ENCODE peak calls at places on chromosomes 3 and 15, in eight cellular contexts. N is ovary, I is thoracic aorta, Z is AG09319, R is SK-N-SH, C is cardiac fibroblast, J is nephron progenitor cell, Y is astrocyte. D is an unnamed sample.

GRCh38 chr3:120432105-120432860 is 18.5 kb downstream of the FSTL1 start:
- DNase-seq in Z (no peak), N (peak), I (no peak), J (no peak), R (no peak), Y (peak), C (peak), D (no peak)

GRCh38 chr3:136135039-136135802 is 60.9 kb downstream of the MSL2 start:
- DNase-seq in Y (no peak), I (no peak), R (peak), N (no peak), Z (no peak), C (no peak), J (no peak), D (no peak)

GRCh38 chr15:51775967-51776816 is 24.8 kb downstream of the TMOD2 start:
- DNase-seq in J (peak), Z (no peak), I (no peak), C (peak), N (peak), R (peak), Y (no peak), D (peak)

GRCh38 chr15:95025924-95026728 is 794.8 kb downstream of the MCTP2 start:
- DNase-seq in I (no peak), N (peak), Y (no peak), C (peak), R (peak), J (peak), Z (no peak), D (peak)

GRCh38 chr3:135927170-135927569 is 38.4 kb upstream of the PPP2R3A start:
- DNase-seq in Z (peak), I (no peak), R (peak), Y (no peak), N (no peak), J (no peak), C (no peak), D (no peak)

GRCh38 chr3:190830031-190830430 is 32.5 kb downstream of the GMNC start:
- DNase-seq in Y (no peak), R (no peak), N (no peak), Z (no peak), J (no peak), C (no peak), I (no peak), D (no peak)

GRCh38 chr15:78906310-78906608 is 33.6 kb downstream of the MORF4L1 start:
- DNase-seq in N (no peak), I (peak), R (no peak), C (peak), Z (peak), Y (peak), J (no peak), D (no peak)

GRCh38 chr3:169241928-169242751 is 421.4 kb downstream of the MECOM start:
- DNase-seq in Y (peak), C (peak), N (no peak), R (peak), Z (no peak), J (peak), I (no peak), D (no peak)

GRCh38 chr15:69973102-69973714 is 124.5 kb downstream of the TLE3 start:
- DNase-seq in I (no peak), Y (peak), Z (no peak), C (peak), R (no peak), N (no peak), J (peak), D (peak)

GRCh38 chr3:115350606-115351005 is 203.5 kb upstream of the ZBTB20 start:
- DNase-seq in R (no peak), I (no peak), Y (no peak), C (peak), N (no peak), Z (no peak), J (no peak), D (no peak)

GRCh38 chr3:72593881-72594397 is 254.3 kb downstream of the SHQ1 start:
- DNase-seq in Z (no peak), J (no peak), C (peak), Y (peak), R (no peak), I (no peak), N (no peak), D (no peak)

GRCh38 chr3:21562225-21562624 is 188.8 kb downstream of the ZNF385D start:
- DNase-seq in Z (no peak), R (no peak), J (no peak), I (no peak), Y (peak), N (no peak), C (peak), D (no peak)

GRCh38 chr3:73624363-73625123 is at the start of gene PDZRN3:
- DNase-seq in J (peak), Z (no peak), R (peak), I (no peak), N (peak), C (peak), Y (peak), D (no peak)

GRCh38 chr15:67716171-67716570 is 109.1 kb upstream of the SKOR1 start:
- DNase-seq in R (no peak), Z (no peak), J (no peak), Y (no peak), N (no peak), I (no peak), C (no peak), D (no peak)

GRCh38 chr3:12956316-12956660 is 114.9 kb upstream of the RPL32 start:
- DNase-seq in R (no peak), Y (no peak), J (no peak), I (no peak), C (no peak), N (no peak), Z (no peak), D (no peak)

GRCh38 chr3:148750296-148750695 is 52.6 kb downstream of the AGTR1 start:
- DNase-seq in C (no peak), Z (no peak), R (no peak), Y (no peak), I (no peak), N (no peak), J (no peak), D (no peak)

GRCh38 chr3:34206996-34207395 is 408.6 kb downstream of the PDCD6IP start:
- DNase-seq in N (no peak), J (no peak), Y (peak), C (peak), Z (no peak), I (no peak), R (no peak), D (no peak)

GRCh38 chr3:151415289-151415688 is 30.7 kb upstream of the P2RY12 start:
- DNase-seq in Z (no peak), I (no peak), R (no peak), Y (no peak), N (no peak), C (no peak), J (no peak), D (no peak)

GRCh38 chr3:149382091-149382467 is 4.6 kb upstream of the TM4SF1 start:
- DNase-seq in I (no peak), N (no peak), Y (peak), R (no peak), Z (no peak), J (no peak), C (peak), D (no peak)

GRCh38 chr3:2262204-2262603 is 163.5 kb downstream of the CNTN4 start:
- DNase-seq in I (no peak), J (no peak), C (no peak), R (no peak), N (no peak), Z (no peak), Y (no peak), D (no peak)

GRCh38 chr3:190058486-190059241 is 62.0 kb downstream of the P3H2 start:
- DNase-seq in C (peak), J (no peak), Y (peak), I (no peak), N (no peak), R (no peak), Z (no peak), D (no peak)

GRCh38 chr3:171190668-171191067 is 164.1 kb upstream of the SLC2A2 start:
- DNase-seq in J (no peak), R (no peak), Z (no peak), N (no peak), C (no peak), Y (peak), I (no peak), D (peak)

GRCh38 chr3:70989174-70989573 is 594.4 kb downstream of the FOXP1 start:
- DNase-seq in N (no peak), Z (peak), R (no peak), J (no peak), Y (peak), C (peak), I (no peak), D (no peak)

GRCh38 chr15:90184786-90185704 is 16.1 kb upstream of the SEMA4B start:
- DNase-seq in Z (no peak), N (peak), I (no peak), Y (no peak), R (peak), J (peak), C (peak), D (peak)

GRCh38 chr3:98596902-98597500 is 3.6 kb upstream of the CPOX start:
- DNase-seq in Y (no peak), N (no peak), R (peak), C (peak), J (no peak), I (no peak), Z (no peak), D (no peak)

GRCh38 chr3:147384210-147385058 is 21.9 kb downstream of the ZIC4 start:
- DNase-seq in N (no peak), I (no peak), Z (no peak), Y (no peak), C (no peak), J (peak), R (no peak), D (peak)

GRCh38 chr15:68480296-68480695 is 48.3 kb upstream of the ITGA11 start:
- DNase-seq in Y (no peak), Z (no peak), R (no peak), N (no peak), I (no peak), J (no peak), C (no peak), D (no peak)

GRCh38 chr15:78842519-78842918 is 30.2 kb upstream of the MORF4L1 start:
- DNase-seq in Y (no peak), Z (no peak), R (no peak), J (no peak), I (no peak), C (no peak), N (no peak), D (no peak)

GRCh38 chr15:41936649-41937567 is 35.4 kb downstream of the EHD4 start:
- DNase-seq in J (no peak), Z (no peak), N (no peak), C (peak), I (no peak), R (no peak), Y (peak), D (peak)

DNA sequence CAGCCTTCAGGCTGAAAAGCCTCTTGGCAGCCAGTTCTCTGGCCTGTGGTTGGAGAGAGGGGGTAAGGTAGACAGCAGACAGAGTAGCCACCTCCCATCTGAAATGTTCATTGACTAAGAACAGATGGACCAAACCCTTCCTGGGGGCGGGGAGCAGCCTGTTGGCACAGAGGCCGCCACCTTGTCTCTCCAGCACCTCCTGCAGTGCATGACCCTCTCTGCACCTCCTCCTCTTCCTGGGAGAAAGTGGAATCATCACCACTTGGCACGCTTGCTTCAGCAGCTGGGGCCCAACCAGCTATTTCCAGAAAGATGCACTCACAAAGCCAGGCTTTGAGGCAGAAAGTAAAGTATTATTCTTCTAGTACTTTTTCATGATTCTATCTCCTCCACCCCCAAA is 313.4 kb upstream of the CHRM5 start:
- DNase-seq in I (no peak), R (no peak), Z (no peak), C (peak), Y (no peak), J (no peak), N (no peak), D (no peak)
- TF ChIP-seq CTCF in I (no peak), R (no peak), Z (no peak), C (no peak), Y (no peak), J (no peak), N (no peak), D (no peak)

GRCh38 chr3:11211531-11212300 is 57.4 kb downstream of the HRH1 start:
- DNase-seq in J (no peak), Y (peak), R (no peak), C (peak), N (no peak), I (no peak), Z (no peak), D (no peak)
- TF ChIP-seq CTCF in J (no peak), Y (peak), R (peak), C (peak), N (no peak), I (no peak), Z (peak), D (no peak)

GRCh38 chr3:49428697-49429100 is 425 bp downstream of the NICN1 start:
- DNase-seq in Y (no peak), N (no peak), R (no peak), Z (no peak), J (no peak), I (no peak), C (no peak), D (peak)
- TF ChIP-seq CTCF in Y (no peak), N (no peak), R (peak), Z (no peak), J (no peak), I (no peak), C (no peak), D (no peak)

DNA sequence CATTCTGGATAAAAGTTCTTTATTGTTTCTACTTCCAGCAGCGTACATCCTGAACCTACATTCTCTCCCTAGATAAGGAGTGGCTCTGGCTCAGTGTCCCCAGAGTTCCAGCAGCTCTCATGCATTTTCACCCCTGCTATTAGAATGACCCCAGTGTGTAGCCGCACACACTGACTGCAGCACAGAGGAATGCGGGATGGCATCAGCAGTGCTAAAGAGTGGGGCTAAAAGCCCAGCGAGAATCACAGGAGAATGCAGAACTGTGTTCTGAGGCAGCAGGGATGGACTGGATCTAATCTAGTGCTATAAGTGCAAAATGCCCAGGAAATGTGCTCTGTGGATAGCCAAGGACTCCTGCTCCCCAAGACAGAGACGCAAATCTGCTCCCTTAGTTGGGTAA is 66.4 kb upstream of the TJP1 start:
- DNase-seq in J (peak), C (peak), I (no peak), R (no peak), N (no peak), Y (peak), Z (no peak), D (no peak)
- TF ChIP-seq CTCF in J (no peak), C (no peak), I (no peak), R (no peak), N (no peak), Y (no peak), Z (no peak), D (no peak)

GRCh38 chr3:61788623-61789507 is 227.5 kb downstream of the PTPRG start:
- DNase-seq in I (no peak), Y (no peak), J (no peak), Z (no peak), N (no peak), R (no peak), C (no peak), D (no peak)
- TF ChIP-seq CTCF in I (no peak), Y (no peak), J (no peak), Z (no peak), N (no peak), R (no peak), C (no peak), D (no peak)

DNA sequence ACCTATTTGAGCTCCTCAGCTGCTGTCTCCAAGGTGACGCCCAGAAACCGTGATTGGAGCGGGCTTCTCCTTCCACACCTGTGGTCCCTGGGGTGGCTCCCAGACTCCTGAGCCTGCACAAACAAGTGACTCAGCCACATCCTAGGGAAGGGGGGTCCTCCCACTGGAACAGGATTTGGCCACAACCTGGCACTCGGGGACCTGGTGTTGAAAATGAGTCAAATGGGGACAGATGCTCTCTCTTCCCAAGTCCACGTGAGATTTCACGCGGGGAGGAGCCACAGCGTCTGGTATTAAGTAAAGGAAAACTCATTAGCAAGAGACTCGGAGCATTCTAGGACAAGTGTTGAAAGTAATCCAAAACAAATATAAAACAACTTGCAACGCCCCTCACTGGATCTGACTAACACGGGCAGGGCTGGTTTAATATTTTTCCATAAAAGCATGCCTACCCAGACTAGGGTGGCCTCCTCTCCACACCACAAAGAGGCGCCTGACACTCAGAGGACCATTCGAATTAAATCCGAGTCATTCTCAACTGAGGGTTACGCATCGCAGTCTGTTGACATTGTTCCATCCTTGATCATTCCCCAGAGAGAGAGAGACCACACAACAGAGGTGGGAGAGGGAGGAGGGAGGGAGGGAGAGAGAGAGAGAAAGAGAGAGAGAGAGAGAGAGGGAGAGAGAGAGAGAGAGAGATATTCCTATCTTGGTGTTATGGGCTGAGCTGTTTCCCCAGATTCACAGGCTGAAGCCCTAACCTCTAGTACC is 74.4 kb downstream of the MGLL start:
- DNase-seq in I (peak), J (no peak), Z (peak), R (no peak), C (peak), N (no peak), Y (peak), D (no peak)
- TF ChIP-seq CTCF in I (no peak), J (no peak), Z (peak), R (peak), C (peak), N (no peak), Y (no peak), D (no peak)

DNA sequence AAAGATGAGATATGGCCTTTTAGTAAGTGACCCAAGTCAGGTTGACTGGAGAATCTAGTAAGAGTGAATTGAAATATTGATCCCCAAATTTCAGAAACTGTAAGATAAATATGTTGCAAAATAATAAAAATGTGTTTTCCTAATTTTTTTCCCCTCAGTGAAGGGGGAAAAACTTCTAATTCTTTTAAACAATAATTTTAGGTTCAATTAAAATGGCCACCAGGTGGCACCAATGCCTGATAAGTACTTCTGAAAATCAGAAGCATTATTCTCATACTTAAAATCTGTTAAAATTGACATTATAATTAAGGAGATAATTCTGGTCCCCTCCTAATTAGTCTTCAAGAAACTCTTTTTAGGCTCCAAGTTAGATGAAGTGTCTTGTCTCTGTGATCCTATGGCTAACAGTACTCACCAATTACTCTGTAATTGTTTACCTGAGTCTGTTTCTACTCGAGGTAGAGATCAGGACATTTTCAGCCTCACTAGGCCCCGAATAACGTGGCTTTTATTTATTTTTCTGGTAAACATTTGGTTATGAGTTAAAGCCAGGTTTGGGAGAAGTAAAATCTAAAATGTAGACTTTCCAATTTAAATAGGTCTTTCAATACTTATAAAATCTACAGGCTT is 52.6 kb downstream of the NMD3 start:
- DNase-seq in J (peak), R (peak), N (no peak), I (no peak), Y (no peak), Z (no peak), C (peak), D (peak)
- TF ChIP-seq CTCF in J (peak), R (peak), N (no peak), I (peak), Y (peak), Z (peak), C (peak), D (peak)

GRCh38 chr3:32946973-32947372 is 4.5 kb upstream of the CCR4 start:
- DNase-seq in J (no peak), I (no peak), Z (no peak), N (no peak), R (no peak), C (no peak), Y (no peak), D (no peak)

GRCh38 chr3:32947466-32948238 is 3.8 kb upstream of the CCR4 start:
- DNase-seq in Z (peak), C (peak), J (peak), R (peak), Y (peak), N (peak), I (peak), D (peak)

GRCh38 chr3:32940726-32941125 is 10.7 kb upstream of the CCR4 start:
- DNase-seq in I (no peak), R (no peak), Y (no peak), J (no peak), Z (no peak), C (no peak), N (no peak), D (no peak)

GRCh38 chr3:32948625-32949445 is 2.6 kb upstream of the CCR4 start:
- DNase-seq in Y (no peak), C (no peak), Z (no peak), N (no peak), I (no peak), R (no peak), J (no peak), D (no peak)

DNA sequence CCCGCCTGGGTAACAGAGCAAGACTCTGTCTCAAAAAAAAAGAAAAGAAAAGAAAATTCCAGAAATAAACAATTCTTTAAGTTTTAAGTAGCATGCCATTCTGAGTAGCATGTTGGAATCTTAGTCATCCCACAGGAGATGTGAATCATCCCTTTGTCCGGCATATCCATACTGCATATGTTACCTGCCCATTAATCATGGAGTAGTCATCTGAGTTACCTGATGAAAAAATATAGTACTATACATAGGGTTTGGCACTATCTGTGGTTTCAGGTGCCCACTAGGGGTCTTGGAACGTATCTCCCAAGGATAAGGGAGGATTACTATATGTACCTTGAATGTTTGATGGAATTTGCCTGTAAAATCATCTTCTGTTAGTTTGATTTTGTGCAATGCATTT is 6.3 kb upstream of the CCR4 start:
- DNase-seq in J (no peak), I (no peak), C (peak), Z (no peak), N (no peak), Y (peak), R (no peak), D (no peak)
- TF ChIP-seq CTCF in J (no peak), I (no peak), C (no peak), Z (no peak), N (no peak), Y (no peak), R (no peak), D (no peak)

GRCh38 chr3:103600844-103601243 is 1166.0 kb downstream of the ZPLD1 start:
- DNase-seq in N (no peak), Y (no peak), C (no peak), J (no peak), R (no peak), I (no peak), Z (no peak), D (no peak)
- TF ChIP-seq CTCF in N (no peak), Y (no peak), C (no peak), J (no peak), R (no peak), I (no peak), Z (no peak), D (no peak)

D was measured in activated CD8-positive, alpha-beta T cell treated with anti-CD3 and anti-CD28 coated beads for 36 hours.